ENCODE peak calls at places on chromosomes 11 and 22, in ten cellular contexts. One of them, this sample, is unnamed.

GRCh38 chr11:125923012-125923579 is 18.8 kb downstream of the DDX25 start:
- DNase-seq in thoracic aorta: no peak
- DNase-seq in heart right ventricle: peak; percentile 68
- DNase-seq in SK-N-SH: peak; percentile 74
- DNase-seq in mesenchymal stem cell: peak; percentile 71
- DNase-seq in fibroblast of lung: peak; percentile 79
- DNase-seq in HepG2: peak; percentile 77
- DNase-seq in psoas muscle: no peak
- DNase-seq in ascending aorta: no peak
- DNase-seq in Karpas-422: peak; percentile 86
- DNase-seq in this sample: peak; percentile 19

GRCh38 chr22:48139776-48140175 is 1377.3 kb downstream of the TBC1D22A start:
- DNase-seq in psoas muscle: no peak
- DNase-seq in Karpas-422: no peak
- DNase-seq in thoracic aorta: no peak
- DNase-seq in HepG2: no peak
- DNase-seq in heart right ventricle: no peak
- DNase-seq in mesenchymal stem cell: no peak
- DNase-seq in fibroblast of lung: no peak
- DNase-seq in SK-N-SH: no peak
- DNase-seq in ascending aorta: no peak
- DNase-seq in this sample: no peak

GRCh38 chr11:33692013-33692504 is 8.6 kb downstream of the C11orf91 start:
- DNase-seq in SK-N-SH: no peak
- DNase-seq in mesenchymal stem cell: peak; percentile 98
- DNase-seq in thoracic aorta: no peak
- DNase-seq in fibroblast of lung: peak; percentile 96
- DNase-seq in HepG2: peak; percentile 76
- DNase-seq in heart right ventricle: peak; percentile 76
- DNase-seq in ascending aorta: peak; percentile 41
- DNase-seq in Karpas-422: no peak
- DNase-seq in psoas muscle: peak; percentile 76
- DNase-seq in this sample: peak; percentile 94

GRCh38 chr22:20089977-20090729 is 10.1 kb downstream of the DGCR8 start:
- DNase-seq in thoracic aorta: no peak
- DNase-seq in psoas muscle: no peak
- DNase-seq in Karpas-422: no peak
- DNase-seq in SK-N-SH: no peak
- DNase-seq in fibroblast of lung: no peak
- DNase-seq in ascending aorta: no peak
- DNase-seq in HepG2: no peak
- DNase-seq in heart right ventricle: no peak
- DNase-seq in mesenchymal stem cell: peak; percentile 26
- DNase-seq in this sample: no peak

GRCh38 chr11:66856496-66857233 is at the start of gene LRFN4:
- DNase-seq in heart right ventricle: no peak
- DNase-seq in ascending aorta: no peak
- DNase-seq in fibroblast of lung: no peak
- DNase-seq in mesenchymal stem cell: no peak
- DNase-seq in psoas muscle: no peak
- DNase-seq in SK-N-SH: peak; percentile 90
- DNase-seq in HepG2: no peak
- DNase-seq in thoracic aorta: no peak
- DNase-seq in Karpas-422: no peak
- DNase-seq in this sample: peak; percentile 85

GRCh38 chr11:124310746-124311145 is 3.0 kb downstream of the OR8D1 start:
- DNase-seq in SK-N-SH: no peak
- DNase-seq in thoracic aorta: no peak
- DNase-seq in HepG2: no peak
- DNase-seq in mesenchymal stem cell: no peak
- DNase-seq in heart right ventricle: no peak
- DNase-seq in ascending aorta: no peak
- DNase-seq in psoas muscle: no peak
- DNase-seq in Karpas-422: no peak
- DNase-seq in fibroblast of lung: no peak
- DNase-seq in this sample: no peak

GRCh38 chr11:123251656-123252344 is 56.8 kb upstream of the CLMP start:
- DNase-seq in fibroblast of lung: peak; percentile 90
- DNase-seq in heart right ventricle: peak; percentile 51
- DNase-seq in psoas muscle: peak; percentile 79
- DNase-seq in ascending aorta: no peak
- DNase-seq in thoracic aorta: no peak
- DNase-seq in SK-N-SH: no peak
- DNase-seq in HepG2: no peak
- DNase-seq in mesenchymal stem cell: no peak
- DNase-seq in Karpas-422: no peak
- DNase-seq in this sample: no peak

GRCh38 chr11:59878482-59878881 is at the start of gene OOSP3:
- DNase-seq in HepG2: no peak
- DNase-seq in heart right ventricle: no peak
- DNase-seq in ascending aorta: no peak
- DNase-seq in SK-N-SH: no peak
- DNase-seq in psoas muscle: no peak
- DNase-seq in mesenchymal stem cell: no peak
- DNase-seq in fibroblast of lung: no peak
- DNase-seq in thoracic aorta: no peak
- DNase-seq in Karpas-422: no peak
- DNase-seq in this sample: no peak

GRCh38 chr11:37108436-37109204 is 510.6 kb upstream of the RAG2 start:
- DNase-seq in Karpas-422: no peak
- DNase-seq in heart right ventricle: no peak
- DNase-seq in HepG2: no peak
- DNase-seq in psoas muscle: no peak
- DNase-seq in fibroblast of lung: peak; percentile 2
- DNase-seq in ascending aorta: no peak
- DNase-seq in SK-N-SH: no peak
- DNase-seq in mesenchymal stem cell: no peak
- DNase-seq in thoracic aorta: no peak
- DNase-seq in this sample: no peak

GRCh38 chr11:69167916-69168691 is 12.4 kb downstream of the SMIM38 start:
- DNase-seq in mesenchymal stem cell: peak; percentile 22
- DNase-seq in heart right ventricle: no peak
- DNase-seq in SK-N-SH: no peak
- DNase-seq in fibroblast of lung: peak; percentile 10
- DNase-seq in psoas muscle: no peak
- DNase-seq in Karpas-422: no peak
- DNase-seq in HepG2: no peak
- DNase-seq in thoracic aorta: no peak
- DNase-seq in ascending aorta: no peak
- DNase-seq in this sample: no peak

GRCh38 chr11:45927332-45927683 is 4.9 kb downstream of the LARGE2 start:
- DNase-seq in psoas muscle: no peak
- DNase-seq in heart right ventricle: no peak
- DNase-seq in thoracic aorta: no peak
- DNase-seq in mesenchymal stem cell: no peak
- DNase-seq in Karpas-422: no peak
- DNase-seq in ascending aorta: no peak
- DNase-seq in SK-N-SH: no peak
- DNase-seq in fibroblast of lung: no peak
- DNase-seq in HepG2: no peak
- DNase-seq in this sample: peak; percentile 42

GRCh38 chr22:47153854-47154542 is 391.5 kb downstream of the TBC1D22A start:
- DNase-seq in heart right ventricle: no peak
- DNase-seq in thoracic aorta: no peak
- DNase-seq in Karpas-422: no peak
- DNase-seq in HepG2: no peak
- DNase-seq in psoas muscle: no peak
- DNase-seq in ascending aorta: no peak
- DNase-seq in fibroblast of lung: no peak
- DNase-seq in SK-N-SH: peak; percentile 51
- DNase-seq in mesenchymal stem cell: no peak
- DNase-seq in this sample: no peak

GRCh38 chr11:14270690-14271542 is 88.1 kb downstream of the RRAS2 start:
- DNase-seq in heart right ventricle: no peak
- DNase-seq in fibroblast of lung: no peak
- DNase-seq in SK-N-SH: no peak
- DNase-seq in thoracic aorta: no peak
- DNase-seq in psoas muscle: no peak
- DNase-seq in mesenchymal stem cell: no peak
- DNase-seq in HepG2: no peak
- DNase-seq in Karpas-422: no peak
- DNase-seq in ascending aorta: no peak
- DNase-seq in this sample: no peak
- H3K27ac ChIP-seq in heart right ventricle: no peak overlapping the region
- H3K27ac ChIP-seq in fibroblast of lung: no peak overlapping the region
- H3K27ac ChIP-seq in SK-N-SH: no peak overlapping the region
- H3K27ac ChIP-seq in thoracic aorta: no peak overlapping the region
- H3K27ac ChIP-seq in psoas muscle: no peak overlapping the region
- H3K27ac ChIP-seq in mesenchymal stem cell: no peak overlapping the region
- H3K27ac ChIP-seq in HepG2: no peak overlapping the region
- H3K27ac ChIP-seq in Karpas-422: no peak overlapping the region
- H3K27ac ChIP-seq in ascending aorta: no peak overlapping the region
- H3K27ac ChIP-seq in this sample: no peak overlapping the region

DNA sequence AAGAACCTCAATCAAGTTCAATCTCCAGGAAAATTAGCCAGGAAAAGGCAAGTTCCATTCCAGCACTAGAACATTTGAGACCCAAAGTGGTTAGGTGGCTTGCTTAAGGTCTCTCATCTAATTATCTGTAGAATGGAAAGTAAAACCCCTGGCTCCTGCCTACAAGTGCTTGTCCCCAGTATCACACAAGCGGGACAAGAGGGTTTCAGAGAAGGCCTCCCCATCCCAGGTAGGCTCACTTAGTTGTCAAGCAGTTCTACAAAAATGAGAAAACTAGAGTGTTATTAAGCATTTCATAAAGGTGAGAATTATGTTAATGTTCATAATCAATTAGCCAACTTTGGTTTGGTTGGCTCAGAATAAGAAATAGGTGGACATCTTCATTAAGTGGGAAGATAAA is 5.5 kb downstream of the POU2AF1 start:
- DNase-seq in Karpas-422: peak; percentile 86
- DNase-seq in fibroblast of lung: no peak
- DNase-seq in thoracic aorta: no peak
- DNase-seq in heart right ventricle: no peak
- DNase-seq in psoas muscle: no peak
- DNase-seq in HepG2: no peak
- DNase-seq in mesenchymal stem cell: no peak
- DNase-seq in ascending aorta: no peak
- DNase-seq in SK-N-SH: no peak
- DNase-seq in this sample: no peak
- H3K4me1 ChIP-seq in Karpas-422: peaks cover 98% of the 10 kb centered on the region
- H3K4me1 ChIP-seq in fibroblast of lung: no peaks in the 10 kb centered on the region
- H3K4me1 ChIP-seq in thoracic aorta: no peaks in the 10 kb centered on the region
- H3K4me1 ChIP-seq in heart right ventricle: no peaks in the 10 kb centered on the region
- H3K4me1 ChIP-seq in psoas muscle: no peaks in the 10 kb centered on the region
- H3K4me1 ChIP-seq in HepG2: peaks cover 43% of the 10 kb centered on the region
- H3K4me1 ChIP-seq in mesenchymal stem cell: no peaks in the 10 kb centered on the region
- H3K4me1 ChIP-seq in ascending aorta: no peaks in the 10 kb centered on the region
- H3K4me1 ChIP-seq in SK-N-SH: no peaks in the 10 kb centered on the region
- H3K4me1 ChIP-seq in this sample: no peaks in the 10 kb centered on the region

DNA sequence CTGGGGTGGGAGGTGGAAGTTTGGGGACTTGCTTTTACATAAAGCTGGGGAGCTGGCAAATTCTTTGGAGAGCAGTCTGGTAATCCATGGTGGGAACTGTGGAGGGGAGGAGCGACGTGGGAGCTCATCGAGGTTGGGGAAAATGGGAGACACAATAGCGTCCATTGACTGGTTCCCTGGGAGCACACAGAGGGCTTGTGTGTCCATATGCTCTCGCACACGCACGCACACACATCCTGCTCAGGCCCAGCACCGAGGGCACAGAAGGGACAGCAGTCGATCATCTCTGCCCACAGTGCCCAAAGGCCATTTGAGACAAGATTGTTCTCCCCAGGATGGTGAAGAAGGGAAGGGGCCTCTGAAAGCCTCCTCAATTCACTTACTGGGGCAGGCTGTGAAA is 53.7 kb downstream of the FBXO7 start:
- DNase-seq in Karpas-422: no peak
- DNase-seq in thoracic aorta: no peak
- DNase-seq in SK-N-SH: no peak
- DNase-seq in ascending aorta: no peak
- DNase-seq in HepG2: no peak
- DNase-seq in mesenchymal stem cell: no peak
- DNase-seq in psoas muscle: no peak
- DNase-seq in fibroblast of lung: no peak
- DNase-seq in heart right ventricle: no peak
- DNase-seq in this sample: no peak
- H3K4me3 ChIP-seq in Karpas-422: no peak overlapping the region
- H3K4me3 ChIP-seq in thoracic aorta: no peak overlapping the region
- H3K4me3 ChIP-seq in SK-N-SH: no peak overlapping the region
- H3K4me3 ChIP-seq in ascending aorta: no peak overlapping the region
- H3K4me3 ChIP-seq in HepG2: no peak overlapping the region
- H3K4me3 ChIP-seq in mesenchymal stem cell: no peak overlapping the region
- H3K4me3 ChIP-seq in psoas muscle: no peak overlapping the region
- H3K4me3 ChIP-seq in fibroblast of lung: no peak overlapping the region
- H3K4me3 ChIP-seq in heart right ventricle: no peak overlapping the region
- H3K4me3 ChIP-seq in this sample: no peak overlapping the region

GRCh38 chr11:76073716-76074115 is 132.6 kb downstream of the WNT11 start:
- DNase-seq in psoas muscle: no peak
- DNase-seq in SK-N-SH: peak; percentile 16
- DNase-seq in heart right ventricle: no peak
- DNase-seq in HepG2: no peak
- DNase-seq in Karpas-422: no peak
- DNase-seq in mesenchymal stem cell: peak; percentile 11
- DNase-seq in ascending aorta: no peak
- DNase-seq in thoracic aorta: no peak
- DNase-seq in fibroblast of lung: peak; percentile 73
- DNase-seq in this sample: no peak
- H3K27ac ChIP-seq in psoas muscle: no peak overlapping the region
- H3K27ac ChIP-seq in SK-N-SH: peak overlapping the region; percentile 74
- H3K27ac ChIP-seq in heart right ventricle: no peak overlapping the region
- H3K27ac ChIP-seq in HepG2: no peak overlapping the region
- H3K27ac ChIP-seq in Karpas-422: no peak overlapping the region
- H3K27ac ChIP-seq in mesenchymal stem cell: no peak overlapping the region
- H3K27ac ChIP-seq in ascending aorta: no peak overlapping the region
- H3K27ac ChIP-seq in thoracic aorta: no peak overlapping the region
- H3K27ac ChIP-seq in fibroblast of lung: no peak overlapping the region
- H3K27ac ChIP-seq in this sample: no peak overlapping the region

DNA sequence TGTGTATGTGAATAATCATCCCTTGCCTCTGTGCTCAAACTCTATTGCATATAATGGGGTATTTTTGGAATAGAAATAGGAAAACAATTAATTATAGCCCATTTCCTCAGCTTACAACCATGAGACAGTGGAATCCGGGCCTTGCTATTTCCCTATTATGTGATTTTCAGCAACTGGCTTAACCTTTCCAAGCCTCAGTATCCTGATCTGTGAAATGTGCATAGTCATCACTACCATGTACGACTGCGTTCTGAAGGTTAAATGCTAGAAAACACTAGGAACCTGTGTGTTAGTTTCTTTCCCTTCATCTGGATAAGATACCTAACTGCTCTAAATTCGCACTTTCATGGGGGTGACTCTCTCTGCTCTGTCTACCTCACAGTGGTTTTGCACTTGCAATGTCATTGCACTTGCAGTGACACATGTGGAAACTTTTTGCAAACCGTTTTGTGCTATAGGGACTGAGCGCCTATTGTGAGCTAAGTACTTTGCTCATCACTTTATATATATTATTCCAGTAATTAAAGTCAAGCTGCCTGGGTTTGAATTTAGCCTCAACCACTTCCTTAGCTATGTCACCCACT is 48.3 kb downstream of the IRAG1 start:
- DNase-seq in HepG2: no peak
- DNase-seq in thoracic aorta: no peak
- DNase-seq in fibroblast of lung: no peak
- DNase-seq in heart right ventricle: no peak
- DNase-seq in mesenchymal stem cell: no peak
- DNase-seq in Karpas-422: no peak
- DNase-seq in SK-N-SH: no peak
- DNase-seq in ascending aorta: no peak
- DNase-seq in psoas muscle: no peak
- DNase-seq in this sample: no peak
- H3K4me1 ChIP-seq in HepG2: no peaks in the 10 kb centered on the region
- H3K4me1 ChIP-seq in thoracic aorta: peaks cover 42% of the 10 kb centered on the region
- H3K4me1 ChIP-seq in fibroblast of lung: peaks cover 2% of the 10 kb centered on the region
- H3K4me1 ChIP-seq in heart right ventricle: no peaks in the 10 kb centered on the region
- H3K4me1 ChIP-seq in mesenchymal stem cell: peaks cover 9% of the 10 kb centered on the region
- H3K4me1 ChIP-seq in Karpas-422: peaks cover 15% of the 10 kb centered on the region
- H3K4me1 ChIP-seq in SK-N-SH: peaks cover 2% of the 10 kb centered on the region
- H3K4me1 ChIP-seq in ascending aorta: peaks cover 54% of the 10 kb centered on the region
- H3K4me1 ChIP-seq in psoas muscle: no peaks in the 10 kb centered on the region
- H3K4me1 ChIP-seq in this sample: peaks cover 9% of the 10 kb centered on the region

This sample was measured in SJSA1.